ENCODE peak calls at places on chromosomes 11 and 22, in five cellular contexts. T is omental fat pad; S is iris pigment epithelial cell; O is stimulated activated CD4-positive, alpha-beta T cell treated with anti-CD3 and anti-CD28 coated beads, Interleukin-15, amount 100 ng/mL, for 48 hours; F is GM18507. V is an unnamed sample.

GRCh38 chr22:21657361-21658118 is 8.3 kb upstream of the PPIL2 start:
- DNase-seq in O (peak; percentile 51), T (no peak), S (peak; percentile 32), F (peak; percentile 90), V (peak; percentile 79)

GRCh38 chr11:61331636-61332035 is 1.3 kb downstream of the DDB1 start:
- DNase-seq in F (no peak), S (no peak), T (no peak), O (no peak), V (no peak)

GRCh38 chr11:84316866-84317560 is 1030.8 kb upstream of the CCDC90B start:
- DNase-seq in O (no peak), S (peak; percentile 73), F (no peak), T (no peak), V (no peak)

GRCh38 chr11:72443016-72443415 is 8.7 kb upstream of the CLPB start:
- DNase-seq in T (no peak), S (peak; percentile 80), O (no peak), F (no peak), V (no peak)

GRCh38 chr11:10900686-10901415 is 43.0 kb upstream of the ZBED5 start:
- DNase-seq in T (no peak), F (no peak), S (peak; percentile 51), O (no peak), V (no peak)

GRCh38 chr11:34168642-34169051 is 63.2 kb downstream of the NAT10 start:
- DNase-seq in T (no peak), O (no peak), F (no peak), S (peak; percentile 25), V (no peak)

GRCh38 chr11:134452026-134452848 is 40.2 kb upstream of the B3GAT1 start:
- DNase-seq in F (no peak), T (no peak), O (no peak), S (no peak), V (no peak)

GRCh38 chr11:5245155-5245554 is 4.5 kb downstream of the HBG1 start:
- DNase-seq in F (no peak), T (no peak), O (no peak), S (no peak), V (no peak)

GRCh38 chr11:94694309-94695060 is 73.7 kb upstream of the AMOTL1 start:
- DNase-seq in T (no peak), F (no peak), O (no peak), S (no peak), V (no peak)

GRCh38 chr11:118953265-118953664 is 2.8 kb upstream of the UPK2 start:
- DNase-seq in T (no peak), O (no peak), S (peak; percentile 40), F (no peak), V (no peak)

GRCh38 chr11:81237139-81237538 is 1496.5 kb downstream of the FAM181B start:
- DNase-seq in S (peak; percentile 57), O (no peak), T (no peak), F (no peak), V (no peak)

GRCh38 chr22:37231406-37232139 is 12.5 kb downstream of the RAC2 start:
- DNase-seq in T (no peak), O (no peak), S (no peak), F (no peak), V (no peak)

GRCh38 chr22:39296535-39296934 is 22.9 kb downstream of the RPL3 start:
- DNase-seq in S (no peak), O (no peak), F (no peak), T (no peak), V (no peak)